ENCODE peak calls at places on chromosomes 6 and 20, in six cellular contexts. V is endothelial cell, L is T-helper 17 cell, F is ELR, Y is H54, I is cerebellar cortex. E is an unnamed sample.

GRCh38 chr20:7226156-7226555 is 458.7 kb downstream of the BMP2 start:
- DNase-seq in V (no peak), L (no peak), F (no peak), Y (no peak), I (no peak), E (no peak)

GRCh38 chr6:109455502-109456282 is at the start of gene MICAL1:
- DNase-seq in V (peak; percentile 45), L (peak; percentile 81), F (peak; percentile 76), Y (peak; percentile 60), I (peak; percentile 57), E (no peak)

GRCh38 chr6:108123516-108123929 is 42.3 kb upstream of the NR2E1 start:
- DNase-seq in V (no peak), L (no peak), F (no peak), Y (no peak), I (no peak), E (no peak)

GRCh38 chr6:154386848-154387717 is 30.5 kb upstream of the IPCEF1 start:
- DNase-seq in V (no peak), L (no peak), F (peak; percentile 95), Y (no peak), I (no peak), E (no peak)

GRCh38 chr20:13447385-13448180 is 191.1 kb downstream of the TASP1 start:
- DNase-seq in V (no peak), L (no peak), F (no peak), Y (no peak), I (no peak), E (no peak)

GRCh38 chr20:63178889-63179751 is 36.8 kb downstream of the YTHDF1 start:
- DNase-seq in V (no peak), L (peak; percentile 54), F (peak; percentile 61), Y (peak; percentile 75), I (peak; percentile 75), E (no peak)

GRCh38 chr6:151551223-151551857 is 57.5 kb downstream of the CCDC170 start:
- DNase-seq in V (no peak), L (no peak), F (no peak), Y (no peak), I (no peak), E (no peak)

GRCh38 chr6:125066140-125066539 is 87.4 kb upstream of the TPD52L1 start:
- DNase-seq in V (no peak), L (no peak), F (no peak), Y (no peak), I (no peak), E (no peak)

GRCh38 chr20:4167261-4168004 is 152.1 kb upstream of the RNF24 start:
- DNase-seq in V (no peak), L (no peak), F (no peak), Y (no peak), I (no peak), E (no peak)

GRCh38 chr6:129162605-129163004 is 279.7 kb downstream of the LAMA2 start:
- DNase-seq in V (no peak), L (no peak), F (no peak), Y (no peak), I (no peak), E (no peak)

E was measured in NCI-H1417 treated with DMSO at 0.1 percent for 48 hours.